ENCODE peak calls at places on chromosomes 16 and 17, in four cellular contexts. O is stimulated activated CD4-positive, alpha-beta T cell treated with anti-CD3 and anti-CD28 coated beads, Interleukin-1b, Interleukin-23, amount 100 ng/mL, for 1 hour; G is DMS79 treated with DMSO at 0.1 percent for 48 hours; N is central memory CD4-positive, alpha-beta T cell. T is an unnamed sample.

GRCh38 chr17:75069783-75070182 is 18.0 kb upstream of the SLC16A5 start:
- DNase-seq in O (no peak), G (no peak), N (no peak), T (no peak)

GRCh38 chr17:75896360-75897075 is at the start of gene TRIM65:
- DNase-seq in O (peak; percentile 75), G (peak; percentile 31), N (peak; percentile 71), T (peak; percentile 94)

GRCh38 chr17:2123467-2124251 is 68.8 kb downstream of the HIC1 start:
- DNase-seq in O (no peak), G (no peak), N (no peak), T (peak; percentile 37)

GRCh38 chr17:45123930-45124796 is 8.2 kb downstream of the PLCD3 start:
- DNase-seq in O (no peak), G (no peak), N (no peak), T (peak; percentile 61)

GRCh38 chr16:1933097-1933661 is 9.8 kb downstream of the MSRB1 start:
- DNase-seq in O (no peak), G (no peak), N (no peak), T (no peak)

GRCh38 chr17:14779236-14779635 is 478.4 kb downstream of the HS3ST3B1 start:
- DNase-seq in O (no peak), G (no peak), N (no peak), T (no peak)

GRCh38 chr17:63181856-63182255 is 215.8 kb downstream of the TANC2 start:
- DNase-seq in O (no peak), G (no peak), N (no peak), T (no peak)

GRCh38 chr16:1113489-1113888 is 17.4 kb upstream of the C1QTNF8 start:
- DNase-seq in O (no peak), G (no peak), N (no peak), T (no peak)

GRCh38 chr17:30414486-30414885 is 35.8 kb downstream of the CPD start:
- DNase-seq in O (no peak), G (no peak), N (no peak), T (no peak)

GRCh38 chr16:3095869-3096268 is 3.2 kb downstream of the ZSCAN10 start:
- DNase-seq in O (no peak), G (no peak), N (peak; percentile 54), T (no peak)

GRCh38 chr16:1900452-1900774 is 17.8 kb downstream of the HS3ST6 start:
- DNase-seq in O (no peak), G (peak; percentile 87), N (no peak), T (no peak)

GRCh38 chr17:77666881-77667395 is 291.6 kb upstream of the TNRC6C start:
- DNase-seq in O (no peak), G (no peak), N (peak; percentile 85), T (no peak)

GRCh38 chr17:2701161-2701995 is 10.2 kb downstream of the CLUH start:
- DNase-seq in O (no peak), G (no peak), N (no peak), T (peak; percentile 33)

GRCh38 chr17:79506955-79507354 is 103.9 kb downstream of the RBFOX3 start:
- DNase-seq in O (no peak), G (no peak), N (no peak), T (no peak)

GRCh38 chr16:2339521-2340484 is 725 bp downstream of the ABCA3 start:
- DNase-seq in O (peak; percentile 15), G (peak; percentile 24), N (peak; percentile 27), T (peak; percentile 74)

GRCh38 chr16:79800016-79800608 is 199.6 kb upstream of the MAF start:
- DNase-seq in O (no peak), G (no peak), N (no peak), T (no peak)

GRCh38 chr17:1188812-1189211 is 9.0 kb upstream of the ABR start:
- DNase-seq in O (no peak), G (no peak), N (no peak), T (peak; percentile 90)

GRCh38 chr16:30723725-30724355 is 24.4 kb upstream of the PHKG2 start:
- DNase-seq in O (no peak), G (no peak), N (no peak), T (no peak)

GRCh38 chr17:42484304-42484703 is 25.6 kb downstream of the ATP6V0A1 start:
- DNase-seq in O (peak; percentile 5), G (no peak), N (peak; percentile 87), T (no peak)

GRCh38 chr17:67245694-67246397 is 850 bp upstream of the HELZ start:
- DNase-seq in O (peak; percentile 18), G (no peak), N (peak; percentile 48), T (peak; percentile 45)

GRCh38 chr16:74735554-74735953 is 34.9 kb upstream of the MLKL start:
- DNase-seq in O (no peak), G (no peak), N (no peak), T (no peak)

GRCh38 chr17:48604770-48605329 is at the start of gene HOXB6:
- DNase-seq in O (no peak), G (no peak), N (no peak), T (no peak)

GRCh38 chr16:85674828-85675227 is 13.9 kb downstream of the GINS2 start:
- DNase-seq in O (no peak), G (no peak), N (no peak), T (no peak)

GRCh38 chr16:29806096-29806579 is at the start of gene MAZ:
- DNase-seq in O (peak; percentile 60), G (peak; percentile 93), N (no peak), T (no peak)

GRCh38 chr17:79845601-79845949 is 6.3 kb upstream of the CBX4 start:
- DNase-seq in O (no peak), G (no peak), N (no peak), T (no peak)

GRCh38 chr16:55542459-55543082 is 23.9 kb upstream of the CAPNS2 start:
- DNase-seq in O (no peak), G (no peak), N (no peak), T (no peak)

GRCh38 chr17:59160203-59161025 is 4.9 kb downstream of the PRR11 start:
- DNase-seq in O (no peak), G (no peak), N (no peak), T (no peak)

GRCh38 chr17:48498168-48498840 is 32.5 kb downstream of the HOXB1 start:
- DNase-seq in O (no peak), G (peak; percentile 95), N (no peak), T (no peak)

GRCh38 chr17:49054342-49055092 is 57.3 kb downstream of the IGF2BP1 start:
- DNase-seq in O (no peak), G (no peak), N (no peak), T (no peak)

GRCh38 chr16:49757744-49758069 is 98.2 kb downstream of the ZNF423 start:
- DNase-seq in O (no peak), G (no peak), N (no peak), T (no peak)

GRCh38 chr17:79633154-79633553 is 22.3 kb upstream of the RBFOX3 start:
- DNase-seq in O (no peak), G (no peak), N (no peak), T (no peak)

GRCh38 chr16:8956265-8957060 is 7.2 kb downstream of the USP7 start:
- DNase-seq in O (no peak), G (no peak), N (no peak), T (peak; percentile 44)

GRCh38 chr17:38750312-38751121 is 2.0 kb upstream of the PSMB3 start:
- DNase-seq in O (no peak), G (peak; percentile 71), N (no peak), T (no peak)

GRCh38 chr17:8289103-8289397 is 580 bp downstream of the RANGRF start:
- DNase-seq in O (peak; percentile 43), G (no peak), N (no peak), T (peak; percentile 92)

GRCh38 chr17:67800495-67800928 is 24.8 kb upstream of the BPTF start:
- DNase-seq in O (no peak), G (no peak), N (peak; percentile 8), T (peak; percentile 77)

GRCh38 chr17:2013994-2014317 is 11.2 kb downstream of the RTN4RL1 start:
- DNase-seq in O (no peak), G (no peak), N (no peak), T (no peak)